ENCODE peak calls at places on chromosomes 7 and 10, in seven cellular contexts. E is SJCRH30; C is GM18507; S is NCI-H748 treated with DMSO at 0.1 percent for 48 hours; N is stimulated activated CD4-positive, alpha-beta T cell treated with anti-CD3 and anti-CD28 coated beads, Interleukin-2, amount 100 ng/mL, for 24 hours; J is NB4; Z is activated naive CD4-positive, alpha-beta T cell treated with Interleukin-2 at 50 U/mL for 16 hours. B is an unnamed sample.

GRCh38 chr10:6269953-6270867 is 67.5 kb downstream of the PFKFB3 start:
- DNase-seq in E (no peak), C (peak), S (no peak), N (peak), J (peak), Z (peak), B (peak)

GRCh38 chr7:117019287-117019686 is 66.0 kb downstream of the ST7 start:
- DNase-seq in E (no peak), C (no peak), S (no peak), N (no peak), J (no peak), Z (no peak), B (no peak)

GRCh38 chr7:34041716-34042115 is 136.4 kb downstream of the BMPER start:
- DNase-seq in E (no peak), C (no peak), S (no peak), N (no peak), J (no peak), Z (no peak), B (no peak)

GRCh38 chr7:138876326-138876725 is 78.3 kb upstream of the ATP6V0A4 start:
- DNase-seq in E (no peak), C (no peak), S (no peak), N (no peak), J (no peak), Z (no peak), B (no peak)

GRCh38 chr7:159096736-159097581 is 47.7 kb downstream of the VIPR2 start:
- DNase-seq in E (no peak), C (no peak), S (no peak), N (no peak), J (peak), Z (no peak), B (no peak)

GRCh38 chr10:92886334-92886961 is 38.1 kb downstream of the EXOC6 start:
- DNase-seq in E (no peak), C (no peak), S (no peak), N (no peak), J (no peak), Z (no peak), B (no peak)

GRCh38 chr10:68696018-68696417 is 25.0 kb upstream of the CCAR1 start:
- DNase-seq in E (no peak), C (no peak), S (no peak), N (no peak), J (no peak), Z (no peak), B (no peak)

GRCh38 chr7:96436880-96437279 is 115.0 kb upstream of the SLC25A13 start:
- DNase-seq in E (no peak), C (no peak), S (no peak), N (no peak), J (no peak), Z (no peak), B (no peak)

GRCh38 chr7:69208848-69209247 is 389.4 kb upstream of the AUTS2 start:
- DNase-seq in E (no peak), C (peak), S (no peak), N (no peak), J (no peak), Z (no peak), B (no peak)

GRCh38 chr10:68067508-68067907 is 7.6 kb downstream of the HERC4 start:
- DNase-seq in E (no peak), C (no peak), S (no peak), N (no peak), J (no peak), Z (no peak), B (no peak)

GRCh38 chr7:146773506-146773905 is 656.9 kb downstream of the CNTNAP2 start:
- DNase-seq in E (no peak), C (no peak), S (no peak), N (no peak), J (no peak), Z (no peak), B (no peak)

GRCh38 chr10:132503581-132504421 is 33.8 kb upstream of the INPP5A start:
- DNase-seq in E (no peak), C (no peak), S (no peak), N (no peak), J (no peak), Z (no peak), B (no peak)

GRCh38 chr7:106772655-106773108 is 92.4 kb upstream of the PIK3CG start:
- DNase-seq in E (no peak), C (no peak), S (no peak), N (no peak), J (no peak), Z (no peak), B (no peak)

GRCh38 chr10:132443605-132443997 is 46.6 kb downstream of the PWWP2B start:
- DNase-seq in E (peak), C (no peak), S (no peak), N (peak), J (peak), Z (peak), B (peak)

GRCh38 chr7:7830122-7830878 is 111.9 kb upstream of the RPA3 start:
- DNase-seq in E (peak), C (no peak), S (no peak), N (no peak), J (no peak), Z (no peak), B (no peak)